ENCODE peak calls at places on chromosomes 7 and 10, in seven cellular contexts. One of them, this sample, is unnamed.

GRCh38 chr7:130732980-130733865 is 784 bp downstream of the KLF14 start:
- DNase-seq in ovary: peak; percentile 45
- DNase-seq in psoas muscle: peak; percentile 51
- DNase-seq in ascending aorta: no peak
- DNase-seq in lung: no peak
- DNase-seq in sigmoid colon: no peak
- DNase-seq in Panc1: no peak
- DNase-seq in this sample: peak; percentile 79

GRCh38 chr7:43569424-43569823 is 13.5 kb upstream of the STK17A start:
- DNase-seq in Panc1: no peak
- DNase-seq in sigmoid colon: no peak
- DNase-seq in psoas muscle: no peak
- DNase-seq in lung: no peak
- DNase-seq in ascending aorta: no peak
- DNase-seq in ovary: no peak
- DNase-seq in this sample: no peak

GRCh38 chr7:48832303-48832845 is 92.0 kb upstream of the CDC14C start:
- DNase-seq in sigmoid colon: no peak
- DNase-seq in ascending aorta: no peak
- DNase-seq in psoas muscle: no peak
- DNase-seq in lung: no peak
- DNase-seq in ovary: no peak
- DNase-seq in Panc1: no peak
- DNase-seq in this sample: no peak

GRCh38 chr10:99612167-99612831 is 7.9 kb downstream of the SLC25A28 start:
- DNase-seq in ascending aorta: no peak
- DNase-seq in sigmoid colon: no peak
- DNase-seq in Panc1: peak; percentile 48
- DNase-seq in lung: no peak
- DNase-seq in ovary: no peak
- DNase-seq in psoas muscle: no peak
- DNase-seq in this sample: peak; percentile 69

GRCh38 chr7:127810691-127811660 is 159.0 kb downstream of the SND1 start:
- DNase-seq in sigmoid colon: no peak
- DNase-seq in ascending aorta: no peak
- DNase-seq in psoas muscle: no peak
- DNase-seq in ovary: no peak
- DNase-seq in Panc1: no peak
- DNase-seq in lung: no peak
- DNase-seq in this sample: no peak

GRCh38 chr7:117730404-117730803 is 142.8 kb downstream of the CTTNBP2 start:
- DNase-seq in Panc1: no peak
- DNase-seq in ascending aorta: no peak
- DNase-seq in psoas muscle: no peak
- DNase-seq in ovary: no peak
- DNase-seq in lung: no peak
- DNase-seq in sigmoid colon: no peak
- DNase-seq in this sample: no peak

GRCh38 chr7:110664798-110665197 is 426.1 kb upstream of the LRRN3 start:
- DNase-seq in lung: no peak
- DNase-seq in ovary: no peak
- DNase-seq in Panc1: no peak
- DNase-seq in ascending aorta: no peak
- DNase-seq in psoas muscle: no peak
- DNase-seq in sigmoid colon: no peak
- DNase-seq in this sample: no peak

GRCh38 chr10:5018150-5018549 is 14.5 kb upstream of the AKR1C2 start:
- DNase-seq in ovary: no peak
- DNase-seq in lung: no peak
- DNase-seq in psoas muscle: no peak
- DNase-seq in ascending aorta: no peak
- DNase-seq in Panc1: no peak
- DNase-seq in sigmoid colon: no peak
- DNase-seq in this sample: no peak

GRCh38 chr10:113080621-113081229 is 130.7 kb downstream of the TCF7L2 start:
- DNase-seq in ovary: no peak
- DNase-seq in ascending aorta: no peak
- DNase-seq in psoas muscle: no peak
- DNase-seq in lung: no peak
- DNase-seq in sigmoid colon: no peak
- DNase-seq in Panc1: no peak
- DNase-seq in this sample: no peak

GRCh38 chr10:85532821-85533220 is 833.8 kb downstream of the GRID1 start:
- DNase-seq in ascending aorta: no peak
- DNase-seq in ovary: no peak
- DNase-seq in lung: no peak
- DNase-seq in psoas muscle: no peak
- DNase-seq in sigmoid colon: no peak
- DNase-seq in Panc1: no peak
- DNase-seq in this sample: no peak

GRCh38 chr10:91410638-91411367 is 659 bp downstream of the HECTD2 start:
- DNase-seq in lung: peak; percentile 57
- DNase-seq in ovary: no peak
- DNase-seq in sigmoid colon: no peak
- DNase-seq in ascending aorta: peak; percentile 68
- DNase-seq in Panc1: no peak
- DNase-seq in psoas muscle: no peak
- DNase-seq in this sample: no peak

GRCh38 chr10:119608316-119609155 is 11.8 kb upstream of the TIAL1 start:
- DNase-seq in ovary: no peak
- DNase-seq in lung: peak; percentile 39
- DNase-seq in psoas muscle: peak; percentile 43
- DNase-seq in Panc1: no peak
- DNase-seq in ascending aorta: peak; percentile 67
- DNase-seq in sigmoid colon: peak; percentile 79
- DNase-seq in this sample: peak; percentile 83

GRCh38 chr10:6426317-6426716 is 153.8 kb downstream of the PRKCQ start:
- DNase-seq in ascending aorta: no peak
- DNase-seq in ovary: no peak
- DNase-seq in Panc1: no peak
- DNase-seq in sigmoid colon: no peak
- DNase-seq in psoas muscle: no peak
- DNase-seq in lung: no peak
- DNase-seq in this sample: no peak

GRCh38 chr7:130912910-130913720 is 179.1 kb upstream of the KLF14 start:
- DNase-seq in ascending aorta: peak; percentile 95
- DNase-seq in lung: peak; percentile 70
- DNase-seq in ovary: peak; percentile 66
- DNase-seq in sigmoid colon: peak; percentile 86
- DNase-seq in Panc1: peak; percentile 100
- DNase-seq in psoas muscle: peak; percentile 82
- DNase-seq in this sample: no peak

GRCh38 chr10:132986978-132987377 is 44.6 kb upstream of the CFAP46 start:
- DNase-seq in ovary: no peak
- DNase-seq in psoas muscle: no peak
- DNase-seq in ascending aorta: no peak
- DNase-seq in lung: no peak
- DNase-seq in sigmoid colon: no peak
- DNase-seq in Panc1: no peak
- DNase-seq in this sample: no peak

GRCh38 chr10:2920638-2921037 is 146.7 kb upstream of the PFKP start:
- DNase-seq in sigmoid colon: no peak
- DNase-seq in Panc1: no peak
- DNase-seq in psoas muscle: no peak
- DNase-seq in lung: no peak
- DNase-seq in ovary: no peak
- DNase-seq in ascending aorta: no peak
- DNase-seq in this sample: peak; percentile 17

GRCh38 chr7:140640727-140641531 is at the start of gene DENND2A:
- DNase-seq in psoas muscle: peak; percentile 80
- DNase-seq in ascending aorta: no peak
- DNase-seq in lung: no peak
- DNase-seq in Panc1: no peak
- DNase-seq in ovary: peak; percentile 93
- DNase-seq in sigmoid colon: peak; percentile 93
- DNase-seq in this sample: peak; percentile 92

GRCh38 chr10:3538850-3539531 is 246.0 kb downstream of the KLF6 start:
- DNase-seq in lung: peak; percentile 44
- DNase-seq in psoas muscle: peak; percentile 43
- DNase-seq in Panc1: no peak
- DNase-seq in ovary: no peak
- DNase-seq in ascending aorta: peak; percentile 92
- DNase-seq in sigmoid colon: peak; percentile 84
- DNase-seq in this sample: peak; percentile 59

GRCh38 chr7:7897509-7897908 is 71.1 kb upstream of the GLCCI1 start:
- DNase-seq in psoas muscle: no peak
- DNase-seq in sigmoid colon: no peak
- DNase-seq in ascending aorta: no peak
- DNase-seq in Panc1: no peak
- DNase-seq in ovary: no peak
- DNase-seq in lung: no peak
- DNase-seq in this sample: no peak

GRCh38 chr10:104246981-104247380 is 7.7 kb upstream of the GSTO1 start:
- DNase-seq in sigmoid colon: no peak
- DNase-seq in lung: no peak
- DNase-seq in Panc1: no peak
- DNase-seq in psoas muscle: no peak
- DNase-seq in ovary: no peak
- DNase-seq in ascending aorta: no peak
- DNase-seq in this sample: no peak

GRCh38 chr7:33952824-33953223 is 47.5 kb downstream of the BMPER start:
- DNase-seq in lung: no peak
- DNase-seq in ovary: no peak
- DNase-seq in sigmoid colon: no peak
- DNase-seq in Panc1: no peak
- DNase-seq in ascending aorta: no peak
- DNase-seq in psoas muscle: no peak
- DNase-seq in this sample: no peak

GRCh38 chr7:129784437-129784782 is 168.3 kb downstream of the UBE2H start:
- DNase-seq in sigmoid colon: no peak
- DNase-seq in lung: no peak
- DNase-seq in ascending aorta: no peak
- DNase-seq in Panc1: no peak
- DNase-seq in psoas muscle: no peak
- DNase-seq in ovary: no peak
- DNase-seq in this sample: peak; percentile 61

GRCh38 chr10:52779541-52780390 is 7.2 kb upstream of the MBL2 start:
- DNase-seq in lung: peak; percentile 67
- DNase-seq in psoas muscle: peak; percentile 42
- DNase-seq in ovary: no peak
- DNase-seq in Panc1: peak; percentile 47
- DNase-seq in sigmoid colon: no peak
- DNase-seq in ascending aorta: no peak
- DNase-seq in this sample: peak; percentile 97

GRCh38 chr7:13185139-13185538 is 497.7 kb downstream of the ARL4A start:
- DNase-seq in ovary: no peak
- DNase-seq in Panc1: no peak
- DNase-seq in sigmoid colon: no peak
- DNase-seq in ascending aorta: no peak
- DNase-seq in lung: no peak
- DNase-seq in psoas muscle: no peak
- DNase-seq in this sample: no peak

GRCh38 chr10:124145109-124145860 is 51.9 kb upstream of the CHST15 start:
- DNase-seq in psoas muscle: peak; percentile 72
- DNase-seq in ovary: peak; percentile 57
- DNase-seq in sigmoid colon: peak; percentile 85
- DNase-seq in ascending aorta: peak; percentile 74
- DNase-seq in Panc1: no peak
- DNase-seq in lung: peak; percentile 65
- DNase-seq in this sample: no peak

GRCh38 chr7:2523461-2523905 is 3.9 kb downstream of the LFNG start:
- DNase-seq in ovary: no peak
- DNase-seq in sigmoid colon: no peak
- DNase-seq in Panc1: no peak
- DNase-seq in ascending aorta: no peak
- DNase-seq in psoas muscle: no peak
- DNase-seq in lung: no peak
- DNase-seq in this sample: peak; percentile 82
- H3K4me3 ChIP-seq in ovary: no peak overlapping the region
- H3K4me3 ChIP-seq in sigmoid colon: no peak overlapping the region
- H3K4me3 ChIP-seq in Panc1: peak overlapping the region; percentile 89
- H3K4me3 ChIP-seq in ascending aorta: no peak overlapping the region
- H3K4me3 ChIP-seq in psoas muscle: peak overlapping the region; percentile 60
- H3K4me3 ChIP-seq in lung: no peak overlapping the region
- H3K4me3 ChIP-seq in this sample: no peak overlapping the region

DNA sequence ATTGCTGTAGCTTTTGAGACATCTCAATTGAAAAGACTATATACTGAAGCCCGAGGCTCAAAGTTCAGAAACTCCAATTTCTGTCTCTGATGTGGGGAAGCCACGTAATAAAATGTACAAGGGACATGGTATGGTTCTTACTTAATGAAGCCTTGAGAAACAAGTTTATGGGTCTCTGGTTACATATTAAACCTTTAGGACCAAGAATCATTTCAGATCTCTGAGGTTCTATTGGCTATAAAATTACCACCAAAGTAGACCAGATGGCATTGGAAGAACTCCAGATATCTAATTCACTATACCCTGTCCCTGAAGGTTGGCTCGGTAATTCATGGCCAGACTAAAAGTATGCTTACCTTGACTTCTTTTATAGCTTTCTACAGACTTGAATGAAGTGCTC is 23.7 kb downstream of the STAMBPL1 start:
- DNase-seq in sigmoid colon: no peak
- DNase-seq in lung: no peak
- DNase-seq in psoas muscle: no peak
- DNase-seq in ovary: no peak
- DNase-seq in ascending aorta: no peak
- DNase-seq in Panc1: no peak
- DNase-seq in this sample: no peak
- H3K4me1 ChIP-seq in sigmoid colon: peaks cover 11% of the 10 kb centered on the region
- H3K4me1 ChIP-seq in lung: no peaks in the 10 kb centered on the region
- H3K4me1 ChIP-seq in psoas muscle: no peaks in the 10 kb centered on the region
- H3K4me1 ChIP-seq in ovary: peaks cover 2% of the 10 kb centered on the region
- H3K4me1 ChIP-seq in ascending aorta: no peaks in the 10 kb centered on the region
- H3K4me1 ChIP-seq in Panc1: peaks cover 12% of the 10 kb centered on the region
- H3K4me1 ChIP-seq in this sample: peaks cover 7% of the 10 kb centered on the region

DNA sequence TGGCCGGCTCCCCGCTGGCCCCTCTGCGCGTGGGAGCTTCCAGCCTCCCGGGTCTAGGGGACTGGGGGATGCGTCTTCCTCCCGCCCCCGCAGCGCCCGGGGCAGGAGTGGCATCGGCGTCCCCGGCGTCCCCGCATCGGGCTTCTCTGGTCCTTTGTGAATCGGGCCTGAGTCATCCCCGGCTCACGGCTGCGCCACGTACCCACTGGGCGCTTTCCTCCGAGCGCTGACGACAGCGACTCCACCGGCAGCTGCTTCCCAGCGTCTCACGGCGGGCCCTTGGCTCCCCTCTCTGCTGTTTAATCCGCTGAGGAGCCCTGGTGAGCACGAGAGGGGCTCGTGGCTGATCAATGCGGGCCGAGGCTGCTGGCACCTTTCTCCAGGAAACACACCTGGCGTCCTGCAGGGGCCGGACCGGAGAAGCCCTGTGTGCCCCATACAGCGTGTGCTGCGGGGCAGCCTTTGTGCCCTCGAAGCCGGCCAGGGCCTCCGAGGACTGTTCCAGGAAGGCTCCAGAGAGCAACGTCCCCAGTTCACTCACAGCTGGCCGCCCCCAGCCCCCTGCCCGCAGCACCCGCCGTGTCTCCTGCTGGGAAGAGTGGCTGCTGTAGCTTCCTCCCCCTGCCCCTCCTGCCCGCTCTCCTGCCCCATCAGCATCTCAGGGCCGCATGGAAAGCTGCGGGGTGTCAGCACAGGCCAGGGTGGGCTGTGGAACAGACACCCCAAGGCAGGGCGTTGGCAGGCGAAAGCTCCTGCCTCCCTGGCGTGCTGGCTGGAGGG is 95.5 kb upstream of the DIP2C start:
- DNase-seq in psoas muscle: peak; percentile 82
- DNase-seq in sigmoid colon: peak; percentile 86
- DNase-seq in ovary: peak; percentile 63
- DNase-seq in Panc1: no peak
- DNase-seq in lung: peak; percentile 52
- DNase-seq in ascending aorta: peak; percentile 84
- DNase-seq in this sample: peak; percentile 87
- TF ChIP-seq CTCF in psoas muscle: no peak
- TF ChIP-seq CTCF in sigmoid colon: no peak
- TF ChIP-seq CTCF in ovary: no peak
- TF ChIP-seq CTCF in Panc1: no peak
- TF ChIP-seq CTCF in lung: no peak
- TF ChIP-seq CTCF in ascending aorta: peak; percentile 28
- TF ChIP-seq CTCF in this sample: peak; percentile 30

GRCh38 chr10:23362879-23363787 is 18.5 kb upstream of the C10orf67 start:
- DNase-seq in ascending aorta: no peak
- DNase-seq in psoas muscle: no peak
- DNase-seq in ovary: no peak
- DNase-seq in sigmoid colon: no peak
- DNase-seq in lung: no peak
- DNase-seq in Panc1: no peak
- DNase-seq in this sample: peak; percentile 49
- H3K4me3 ChIP-seq in ascending aorta: no peak overlapping the region
- H3K4me3 ChIP-seq in psoas muscle: no peak overlapping the region
- H3K4me3 ChIP-seq in ovary: no peak overlapping the region
- H3K4me3 ChIP-seq in sigmoid colon: no peak overlapping the region
- H3K4me3 ChIP-seq in lung: no peak overlapping the region
- H3K4me3 ChIP-seq in Panc1: no peak overlapping the region
- H3K4me3 ChIP-seq in this sample: no peak overlapping the region

This sample was measured in endodermal cell.